ENCODE peak calls at places on chromosome 12, in six cellular contexts. Y is body of pancreas; U is CD4-positive, CD25-positive, alpha-beta regulatory T cell; F is ovary; P is heart right ventricle; T is MM.1S. Q is an unnamed sample. For H3K4me1, the result is how much of the 10 kb centered on the place peaks cover.

GRCh38 chr12:104456950-104457745 is 400 bp downstream of the CHST11 start:
- DNase-seq in Y (peak), P (peak), U (peak), T (peak), F (peak), Q (peak)

GRCh38 chr12:130461868-130462557 is 124.3 kb downstream of the PIWIL1 start:
- DNase-seq in T (no peak), P (no peak), F (no peak), Y (no peak), U (no peak), Q (no peak)

GRCh38 chr12:42630323-42630722 is 40.8 kb upstream of the PRICKLE1 start:
- DNase-seq in F (no peak), U (no peak), P (no peak), T (no peak), Y (no peak), Q (no peak)

GRCh38 chr12:26346748-26347147 is 151.4 kb downstream of the SSPN start:
- DNase-seq in U (no peak), Y (no peak), F (no peak), P (no peak), T (no peak), Q (no peak)

GRCh38 chr12:1360812-1361211 is 233.6 kb downstream of the FBXL14 start:
- DNase-seq in U (no peak), Y (no peak), T (no peak), P (no peak), F (no peak), Q (no peak)

GRCh38 chr12:27979145-27979544 is 6.6 kb upstream of the PTHLH start:
- DNase-seq in T (no peak), P (no peak), U (no peak), Y (no peak), F (no peak), Q (no peak)

GRCh38 chr12:63294327-63294632 is 143.3 kb upstream of the AVPR1A start:
- DNase-seq in U (no peak), T (no peak), F (no peak), P (no peak), Y (peak), Q (no peak)

GRCh38 chr12:11827096-11827841 is 177.8 kb downstream of the ETV6 start:
- DNase-seq in Y (peak), T (no peak), F (no peak), U (no peak), P (no peak), Q (no peak)

GRCh38 chr12:47954467-47955045 is 8.8 kb upstream of the TMEM106C start:
- DNase-seq in T (no peak), U (no peak), P (no peak), F (no peak), Y (no peak), Q (no peak)

GRCh38 chr12:120497524-120498150 is 1.7 kb downstream of the DYNLL1 start:
- DNase-seq in F (no peak), P (no peak), Y (no peak), U (no peak), T (no peak), Q (no peak)

GRCh38 chr12:70032076-70032475 is 207.0 kb downstream of the MYRFL start:
- DNase-seq in F (no peak), U (no peak), Y (no peak), P (no peak), T (no peak), Q (no peak)

GRCh38 chr12:105462841-105463240 is 132.3 kb downstream of the C12orf75 start:
- DNase-seq in T (no peak), P (no peak), U (no peak), F (no peak), Y (no peak), Q (no peak)

GRCh38 chr12:127588224-127588623 is 678.7 kb upstream of the TMEM132C start:
- DNase-seq in F (no peak), Y (no peak), P (no peak), U (no peak), T (no peak), Q (no peak)

GRCh38 chr12:72549184-72549583 is 277.0 kb downstream of the TRHDE start:
- DNase-seq in P (no peak), T (no peak), F (no peak), U (no peak), Y (no peak), Q (no peak)

GRCh38 chr12:109759595-109759994 is 46.0 kb downstream of the FAM222A start:
- DNase-seq in U (no peak), Y (peak), F (peak), P (no peak), T (no peak), Q (no peak)

GRCh38 chr12:113680868-113681267 is 209.2 kb upstream of the LHX5 start:
- DNase-seq in T (no peak), U (no peak), F (no peak), P (no peak), Y (no peak), Q (no peak)

GRCh38 chr12:131332224-131332623 is 378.5 kb downstream of the ADGRD1 start:
- DNase-seq in Y (no peak), P (no peak), F (no peak), U (no peak), T (no peak), Q (no peak)

GRCh38 chr12:87238466-87238865 is 790.7 kb downstream of the C12orf50 start:
- DNase-seq in P (no peak), Y (no peak), F (no peak), U (no peak), T (no peak), Q (no peak)

GRCh38 chr12:25855716-25856115 is 102.8 kb upstream of the RASSF8 start:
- DNase-seq in U (no peak), F (no peak), Y (no peak), T (no peak), P (no peak), Q (no peak)

GRCh38 chr12:21892341-21892740 is 48.9 kb downstream of the ABCC9 start:
- DNase-seq in F (no peak), U (no peak), Y (no peak), P (no peak), T (no peak), Q (no peak)

GRCh38 chr12:114898159-114898558 is 214.2 kb upstream of the TBX3 start:
- DNase-seq in U (no peak), F (no peak), T (no peak), Y (no peak), P (no peak), Q (no peak)

GRCh38 chr12:23855813-23856212 is 93.7 kb downstream of the SOX5 start:
- DNase-seq in P (no peak), Y (no peak), U (no peak), T (no peak), F (no peak), Q (no peak)

GRCh38 chr12:113472191-113473190 is 820 bp upstream of the LHX5 start:
- DNase-seq in T (no peak), U (no peak), P (no peak), F (no peak), Y (no peak), Q (no peak)

GRCh38 chr12:126663304-126664094 is 1598.3 kb downstream of the AACS start:
- DNase-seq in P (no peak), Y (peak), T (no peak), U (no peak), F (no peak), Q (no peak)

GRCh38 chr12:113912761-113913295 is 53.3 kb downstream of the RBM19 start:
- DNase-seq in T (peak), P (peak), U (no peak), F (peak), Y (peak), Q (no peak)

GRCh38 chr12:129073157-129073915 is 220.1 kb downstream of the GLT1D1 start:
- DNase-seq in U (no peak), T (no peak), Y (no peak), F (no peak), P (no peak), Q (no peak)

GRCh38 chr12:127555071-127555470 is 711.9 kb upstream of the TMEM132C start:
- DNase-seq in U (no peak), Y (no peak), P (no peak), T (no peak), F (no peak), Q (no peak)

GRCh38 chr12:120215766-120216735 is 15.1 kb upstream of the RPLP0 start:
- DNase-seq in F (no peak), T (no peak), Y (no peak), U (no peak), P (no peak), Q (no peak)

GRCh38 chr12:79300199-79300568 is 390.6 kb downstream of the PAWR start:
- DNase-seq in U (no peak), F (no peak), T (no peak), Y (no peak), P (no peak), Q (no peak)

GRCh38 chr12:123490089-123490488 is 32.1 kb downstream of the SNRNP35 start:
- DNase-seq in T (no peak), P (no peak), F (no peak), U (no peak), Y (no peak), Q (no peak)

GRCh38 chr12:100908501-100908900 is 113.9 kb downstream of the ANO4 start:
- DNase-seq in U (no peak), F (no peak), P (no peak), T (no peak), Y (no peak), Q (no peak)

GRCh38 chr12:9707356-9707755 is 25.5 kb downstream of the CLECL1 start:
- DNase-seq in F (no peak), Y (no peak), T (no peak), U (no peak), P (no peak), Q (no peak)

GRCh38 chr12:108855284-108856169 is 1.9 kb downstream of the SSH1 start:
- DNase-seq in T (no peak), U (no peak), F (no peak), P (no peak), Y (no peak), Q (no peak)

GRCh38 chr12:53443955-53444354 is 2.4 kb downstream of the PRR13 start:
- DNase-seq in F (no peak), T (no peak), P (no peak), U (no peak), Y (peak), Q (no peak)

GRCh38 chr12:105659355-105660075 is 329.0 kb downstream of the C12orf75 start:
- DNase-seq in F (no peak), T (no peak), U (no peak), P (peak), Y (no peak), Q (no peak)

GRCh38 chr12:87467893-87468292 is 561.3 kb downstream of the C12orf50 start:
- DNase-seq in U (no peak), Y (no peak), T (no peak), P (no peak), F (no peak), Q (no peak)

GRCh38 chr12:111405856-111406473 is at the start of gene SH2B3:
- DNase-seq in F (peak), Y (no peak), T (no peak), U (no peak), P (peak), Q (no peak)

GRCh38 chr12:95182868-95183415 is 34.3 kb downstream of the FGD6 start:
- DNase-seq in T (no peak), P (no peak), F (no peak), U (no peak), Y (no peak), Q (no peak)

GRCh38 chr12:71567562-71567961 is 96.1 kb downstream of the ZFC3H1 start:
- DNase-seq in T (no peak), U (no peak), Y (no peak), P (no peak), F (no peak), Q (no peak)

DNA sequence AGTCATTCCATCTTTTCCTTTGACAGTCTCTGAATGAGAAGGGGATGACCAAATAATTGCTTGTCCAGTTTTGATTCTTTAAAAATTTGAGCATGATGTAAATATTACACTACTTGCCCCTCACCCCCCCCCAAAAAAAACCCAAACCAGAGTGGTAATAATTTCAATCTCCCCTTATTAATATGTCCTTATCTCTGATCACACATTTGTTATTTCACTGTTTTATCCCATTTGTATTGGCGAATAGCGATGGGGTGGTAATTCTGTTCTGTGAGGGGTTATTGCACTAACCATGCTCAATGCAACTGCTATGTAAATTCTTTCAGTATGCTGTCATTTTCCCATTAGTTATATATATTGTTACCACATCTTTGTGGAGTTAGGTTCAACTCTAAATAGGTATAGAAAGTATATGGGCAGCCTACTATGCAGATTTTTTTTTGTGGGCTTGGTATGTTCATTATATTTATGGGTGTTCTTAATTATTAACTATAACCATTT is 1.1 kb downstream of the RIMKLB start:
- DNase-seq in Y (no peak), U (no peak), T (no peak), F (no peak), P (no peak), Q (no peak)
- H3K4me1 ChIP-seq in Y (under half), U (under half), T (under half), F (under half), P (under half), Q (under half)

GRCh38 chr12:46546634-46547273 is 174.2 kb upstream of the SLC38A2 start:
- DNase-seq in F (no peak), P (no peak), U (no peak), T (peak), Y (no peak), Q (no peak)
- H3K27ac ChIP-seq in F (no peak), P (no peak), U (no peak), T (peak), Y (no peak), Q (no peak)

GRCh38 chr12:57518176-57518919 is 2.0 kb downstream of the DDIT3 start:
- DNase-seq in P (no peak), F (no peak), Y (no peak), T (no peak), U (no peak), Q (no peak)
- H3K4me3 ChIP-seq in P (peak), F (peak), Y (no peak), T (no peak), U (peak), Q (no peak)

GRCh38 chr12:49623142-49623899 is at the start of gene PRPF40B:
- DNase-seq in T (peak), P (peak), U (peak), Y (peak), F (peak), Q (peak)
- H3K4me1 ChIP-seq in T (under half), P (under half), U (under half), Y (under half), F (under half), Q (under half)

GRCh38 chr12:122087431-122088180 is 9.1 kb downstream of the MLXIP start:
- DNase-seq in T (no peak), U (no peak), P (no peak), F (no peak), Y (peak), Q (no peak)

GRCh38 chr12:122086088-122086487 is 7.5 kb downstream of the MLXIP start:
- DNase-seq in Y (peak), U (no peak), F (no peak), P (no peak), T (no peak), Q (no peak)

GRCh38 chr12:122085006-122085405 is 6.5 kb downstream of the MLXIP start:
- DNase-seq in Y (no peak), F (no peak), P (no peak), T (no peak), U (no peak), Q (no peak)

GRCh38 chr12:122086641-122087285 is 8.2 kb downstream of the MLXIP start:
- DNase-seq in U (no peak), T (no peak), F (no peak), P (no peak), Y (peak), Q (no peak)

GRCh38 chr12:122085571-122085970 is 7.0 kb downstream of the MLXIP start:
- DNase-seq in F (no peak), T (no peak), U (no peak), Y (no peak), P (no peak), Q (no peak)
- H3K27ac ChIP-seq in F (no peak), T (no peak), U (no peak), Y (no peak), P (peak), Q (no peak)

GRCh38 chr12:13197526-13198141 is 1.1 kb downstream of the EMP1 start:
- DNase-seq in U (no peak), T (no peak), F (no peak), Y (peak), P (peak), Q (no peak)

GRCh38 chr12:13203028-13203922 is 6.7 kb downstream of the EMP1 start:
- DNase-seq in F (no peak), Y (peak), P (peak), U (no peak), T (peak), Q (no peak)

GRCh38 chr12:13198921-13199320 is 2.4 kb downstream of the EMP1 start:
- DNase-seq in P (peak), T (no peak), Y (no peak), F (no peak), U (no peak), Q (no peak)

GRCh38 chr12:13198240-13198639 is 1.7 kb downstream of the EMP1 start:
- DNase-seq in U (no peak), F (no peak), T (no peak), Y (no peak), P (no peak), Q (no peak)

GRCh38 chr12:13200841-13201240 is 4.3 kb downstream of the EMP1 start:
- DNase-seq in Y (no peak), F (no peak), U (no peak), T (no peak), P (no peak), Q (no peak)
- H3K4me3 ChIP-seq in Y (no peak), F (no peak), U (no peak), T (no peak), P (peak), Q (no peak)